ENCODE peak calls at places on chromosomes 4 and X, in ten cellular contexts. Y is uterus; W is CD8-positive, alpha-beta memory T cell; Z is right lobe of liver; O is SK-N-SH; V is ascending aorta; G is breast epithelium; E is ovary; D is mammary epithelial cell; I is left ventricle myocardium inferior. T is an unnamed sample. For H3K4me1, the result is how much of the 10 kb centered on the place peaks cover.

GRCh38 chrX:153539171-153539978 is 21.9 kb downstream of the ATP2B3 start:
- DNase-seq in Y (peak), W (peak), Z (peak), O (peak), V (peak), G (peak), E (peak), D (peak), I (peak), T (peak)

GRCh38 chr4:40446785-40447184 is 111.7 kb downstream of the CHRNA9 start:
- DNase-seq in Y (no peak), W (no peak), Z (no peak), O (no peak), V (no peak), G (no peak), E (no peak), D (peak), I (no peak), T (no peak)

GRCh38 chr4:8651661-8652180 is 59.2 kb downstream of the CPZ start:
- DNase-seq in Y (no peak), W (no peak), Z (no peak), O (no peak), V (peak), G (peak), E (no peak), D (no peak), I (no peak), T (no peak)

GRCh38 chr4:71586087-71586763 is 197.7 kb downstream of the GC start:
- DNase-seq in Y (no peak), W (no peak), Z (no peak), O (no peak), V (no peak), G (no peak), E (no peak), D (no peak), I (no peak), T (no peak)

GRCh38 chrX:48468247-48468671 is 1.8 kb downstream of the SLC38A5 start:
- DNase-seq in Y (no peak), W (peak), Z (no peak), O (no peak), V (no peak), G (no peak), E (peak), D (no peak), I (no peak), T (no peak)

GRCh38 chr4:4269326-4269725 is 20.6 kb downstream of the LYAR start:
- DNase-seq in Y (no peak), W (peak), Z (no peak), O (no peak), V (no peak), G (no peak), E (no peak), D (no peak), I (no peak), T (no peak)

GRCh38 chr4:5371415-5372190 is 320.3 kb downstream of the STK32B start:
- DNase-seq in Y (no peak), W (no peak), Z (no peak), O (no peak), V (peak), G (no peak), E (no peak), D (no peak), I (no peak), T (no peak)

GRCh38 chrX:148457279-148457678 is 43.1 kb upstream of the AFF2 start:
- DNase-seq in Y (no peak), W (no peak), Z (no peak), O (no peak), V (no peak), G (no peak), E (no peak), D (peak), I (no peak), T (no peak)

GRCh38 chr4:69617083-69617694 is 22.3 kb downstream of the UGT2A2 start:
- DNase-seq in Y (no peak), W (no peak), Z (no peak), O (no peak), V (no peak), G (no peak), E (no peak), D (peak), I (no peak), T (no peak)

GRCh38 chr4:168717852-168718251 is 221.0 kb downstream of the PALLD start:
- DNase-seq in Y (no peak), W (no peak), Z (no peak), O (no peak), V (no peak), G (no peak), E (no peak), D (peak), I (peak), T (no peak)

GRCh38 chr4:15241946-15242345 is 185.9 kb upstream of the C1QTNF7 start:
- DNase-seq in Y (no peak), W (no peak), Z (no peak), O (no peak), V (no peak), G (no peak), E (no peak), D (no peak), I (no peak), T (no peak)

GRCh38 chrX:11558972-11559371 is 106.7 kb downstream of the ARHGAP6 start:
- DNase-seq in Y (no peak), W (peak), Z (no peak), O (peak), V (no peak), G (no peak), E (no peak), D (peak), I (no peak), T (peak)

GRCh38 chr4:123846627-123847026 is 450.0 kb downstream of the SPRY1 start:
- DNase-seq in Y (no peak), W (no peak), Z (no peak), O (no peak), V (no peak), G (no peak), E (no peak), D (no peak), I (no peak), T (no peak)

GRCh38 chr4:174434455-174434854 is 87.8 kb downstream of the HPGD start:
- DNase-seq in Y (no peak), W (no peak), Z (no peak), O (no peak), V (no peak), G (no peak), E (no peak), D (no peak), I (no peak), T (no peak)

GRCh38 chr4:96952610-96953009 is 1112.7 kb downstream of the PDHA2 start:
- DNase-seq in Y (no peak), W (no peak), Z (no peak), O (no peak), V (no peak), G (no peak), E (no peak), D (no peak), I (no peak), T (no peak)

GRCh38 chr4:54082168-54082567 is 17.8 kb upstream of the CHIC2 start:
- DNase-seq in Y (no peak), W (no peak), Z (no peak), O (no peak), V (peak), G (no peak), E (no peak), D (peak), I (no peak), T (no peak)

GRCh38 chr4:38819569-38819968 is 15.0 kb upstream of the TLR1 start:
- DNase-seq in Y (no peak), W (no peak), Z (no peak), O (no peak), V (no peak), G (no peak), E (no peak), D (peak), I (no peak), T (no peak)

GRCh38 chrX:55867254-55867653 is 149.7 kb downstream of the RRAGB start:
- DNase-seq in Y (no peak), W (no peak), Z (no peak), O (no peak), V (no peak), G (no peak), E (no peak), D (peak), I (no peak), T (no peak)

GRCh38 chr4:6856391-6856790 is 53.2 kb upstream of the TBC1D14 start:
- DNase-seq in Y (no peak), W (no peak), Z (no peak), O (no peak), V (no peak), G (no peak), E (no peak), D (no peak), I (no peak), T (no peak)

GRCh38 chr4:61924131-61924530 is 724.0 kb downstream of the ADGRL3 start:
- DNase-seq in Y (no peak), W (no peak), Z (no peak), O (no peak), V (no peak), G (no peak), E (no peak), D (no peak), I (no peak), T (no peak)

GRCh38 chr4:119139822-119140252 is 4.2 kb downstream of the MYOZ2 start:
- DNase-seq in Y (no peak), W (no peak), Z (no peak), O (no peak), V (no peak), G (no peak), E (no peak), D (no peak), I (no peak), T (no peak)

GRCh38 chr4:150582881-150583286 is 933 bp downstream of the MAB21L2 start:
- DNase-seq in Y (no peak), W (no peak), Z (peak), O (peak), V (no peak), G (no peak), E (no peak), D (no peak), I (no peak), T (no peak)

GRCh38 chr4:43709443-43709842 is 739.2 kb downstream of the KCTD8 start:
- DNase-seq in Y (no peak), W (no peak), Z (no peak), O (no peak), V (no peak), G (no peak), E (no peak), D (no peak), I (no peak), T (no peak)

GRCh38 chr4:89539797-89540711 is 232.5 kb upstream of the GPRIN3 start:
- DNase-seq in Y (no peak), W (no peak), Z (no peak), O (no peak), V (no peak), G (no peak), E (no peak), D (no peak), I (no peak), T (no peak)

GRCh38 chrX:102892103-102892502 is 45.0 kb upstream of the RAB40AL start:
- DNase-seq in Y (no peak), W (no peak), Z (no peak), O (no peak), V (no peak), G (no peak), E (no peak), D (peak), I (no peak), T (no peak)

GRCh38 chrX:12978205-12979010 is 3.5 kb downstream of the TMSB4X start:
- DNase-seq in Y (peak), W (peak), Z (peak), O (no peak), V (peak), G (no peak), E (peak), D (peak), I (peak), T (no peak)

GRCh38 chr4:37639551-37640293 is 46.5 kb downstream of the RELL1 start:
- DNase-seq in Y (no peak), W (no peak), Z (no peak), O (no peak), V (no peak), G (no peak), E (no peak), D (no peak), I (no peak), T (no peak)

DNA sequence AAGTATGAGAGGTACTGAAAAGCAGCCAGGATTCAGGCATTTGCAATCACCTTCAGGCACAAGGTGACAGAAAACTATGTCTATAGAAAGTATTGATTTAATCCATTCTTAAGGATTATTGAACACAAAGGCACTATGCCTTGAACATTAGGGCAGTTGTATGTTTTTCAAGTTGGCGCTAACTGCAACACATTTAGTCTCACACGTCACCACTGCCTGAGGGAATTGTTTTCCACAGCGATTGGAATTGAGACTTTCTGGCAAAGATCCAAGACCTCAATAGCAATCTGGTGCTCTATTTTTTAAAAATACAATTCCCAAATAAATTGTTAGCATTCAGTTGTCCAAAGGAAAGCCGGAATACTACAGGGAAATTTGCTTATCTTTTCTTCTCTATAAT is 52.7 kb upstream of the FTHL17 start:
- DNase-seq in Y (no peak), W (no peak), Z (no peak), O (no peak), V (no peak), G (no peak), E (no peak), D (no peak), I (no peak), T (no peak)
- H3K4me1 ChIP-seq in Y (under half), W (under half), Z (under half), O (under half), V (under half), G (under half), E (under half), D (under half), I (under half), T (under half)

GRCh38 chr4:172758586-172759340 is 409.8 kb upstream of the GALNT7 start:
- DNase-seq in Y (no peak), W (no peak), Z (no peak), O (no peak), V (no peak), G (no peak), E (no peak), D (peak), I (no peak), T (no peak)
- H3K27ac ChIP-seq in Y (no peak), W (no peak), Z (no peak), O (no peak), V (no peak), G (no peak), E (no peak), D (no peak), I (no peak), T (no peak)

GRCh38 chr4:147160908-147161513 is 215.3 kb upstream of the TTC29 start:
- DNase-seq in Y (no peak), W (no peak), Z (no peak), O (peak), V (no peak), G (no peak), E (peak), D (peak), I (no peak), T (no peak)

GRCh38 chr4:147163311-147163710 is 217.6 kb upstream of the TTC29 start:
- DNase-seq in Y (no peak), W (no peak), Z (no peak), O (no peak), V (no peak), G (no peak), E (no peak), D (no peak), I (no peak), T (no peak)

GRCh38 chr4:147157860-147158701 is 212.4 kb upstream of the TTC29 start:
- DNase-seq in Y (no peak), W (no peak), Z (no peak), O (peak), V (no peak), G (no peak), E (peak), D (no peak), I (peak), T (no peak)
- H3K4me3 ChIP-seq in Y (peak), W (no peak), Z (no peak), O (peak), V (peak), G (peak), E (peak), D (peak), I (peak), T (peak)

GRCh38 chrX:136752796-136753195 is 27.9 kb downstream of the ARHGEF6 start:
- DNase-seq in Y (no peak), W (no peak), Z (no peak), O (no peak), V (no peak), G (no peak), E (no peak), D (no peak), I (no peak), T (no peak)
- H3K4me1 ChIP-seq in Y (under half), W (under half), Z (under half), O (under half), V (under half), G (under half), E (under half), D (under half), I (half or more), T (under half)

DNA sequence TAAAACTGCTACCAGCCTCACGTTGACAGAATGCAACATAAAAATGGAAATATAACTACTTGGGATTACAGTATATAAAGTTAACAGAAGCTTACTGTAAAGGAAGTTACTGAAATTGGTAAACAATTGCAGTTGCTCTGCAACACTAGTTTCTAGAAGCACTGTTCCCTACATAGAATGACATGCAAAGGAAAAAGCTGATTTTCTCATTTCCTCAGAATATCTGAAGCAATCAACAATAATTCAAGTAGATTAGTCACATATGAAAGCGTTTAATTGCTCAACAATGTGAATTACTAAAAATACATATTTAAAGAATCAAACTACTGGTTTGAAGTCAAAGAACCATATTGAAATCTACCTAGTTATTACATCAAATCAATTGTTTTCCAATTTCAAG is 31.8 kb downstream of the PDGFC start:
- DNase-seq in Y (no peak), W (no peak), Z (no peak), O (no peak), V (no peak), G (no peak), E (no peak), D (peak), I (no peak), T (no peak)
- H3K27ac ChIP-seq in Y (peak), W (no peak), Z (no peak), O (no peak), V (peak), G (no peak), E (no peak), D (peak), I (no peak), T (no peak)

GRCh38 chrX:2583194-2584162 is 82.7 kb upstream of the DHRSX start:
- DNase-seq in Y (no peak), W (no peak), Z (peak), O (no peak), V (peak), G (no peak), E (no peak), D (no peak), I (no peak), T (no peak)
- H3K4me3 ChIP-seq in Y (no peak), W (no peak), Z (no peak), O (no peak), V (peak), G (no peak), E (no peak), D (no peak), I (peak), T (no peak)

DNA sequence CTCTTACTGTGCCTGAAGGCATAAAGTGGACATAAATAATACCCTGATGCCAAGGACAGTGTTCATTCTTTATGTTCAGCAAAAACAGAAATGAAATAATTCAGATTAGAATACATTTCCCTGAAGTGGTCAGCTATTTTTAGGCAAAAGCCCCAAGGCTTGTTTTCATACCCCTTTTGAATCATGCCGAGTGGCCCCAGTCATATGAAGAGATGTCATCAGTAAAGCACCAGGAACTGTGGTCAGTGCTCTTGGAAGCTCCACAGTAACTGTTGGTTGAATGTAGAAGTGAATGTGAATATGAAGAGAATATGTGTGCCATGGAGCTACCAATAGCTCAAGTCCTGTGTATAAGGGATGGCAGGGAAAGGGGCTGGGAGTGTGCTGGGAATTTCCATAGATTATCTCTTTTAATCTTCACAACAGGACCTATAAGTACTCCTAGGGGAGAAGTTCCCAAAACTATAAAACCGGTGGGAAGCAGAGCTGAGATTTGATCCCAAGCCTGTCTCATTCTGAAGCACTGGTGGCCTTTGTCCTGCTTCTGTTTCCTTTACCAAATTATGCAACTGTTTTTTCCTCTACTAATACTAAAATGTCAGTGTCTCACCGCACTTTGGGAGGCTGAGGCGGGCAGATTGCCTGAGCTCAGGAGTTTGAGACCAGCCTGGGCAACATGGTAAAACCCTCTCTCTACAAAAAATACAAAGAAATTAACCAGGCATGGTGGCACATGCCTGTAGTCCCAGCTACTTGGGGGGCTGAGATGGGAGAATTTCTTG is 52.6 kb downstream of the FNIP2 start:
- DNase-seq in Y (no peak), W (no peak), Z (no peak), O (no peak), V (no peak), G (no peak), E (no peak), D (no peak), I (no peak), T (no peak)
- H3K4me1 ChIP-seq in Y (under half), W (under half), Z (half or more), O (under half), V (half or more), G (under half), E (under half), D (under half), I (half or more), T (half or more)

DNA sequence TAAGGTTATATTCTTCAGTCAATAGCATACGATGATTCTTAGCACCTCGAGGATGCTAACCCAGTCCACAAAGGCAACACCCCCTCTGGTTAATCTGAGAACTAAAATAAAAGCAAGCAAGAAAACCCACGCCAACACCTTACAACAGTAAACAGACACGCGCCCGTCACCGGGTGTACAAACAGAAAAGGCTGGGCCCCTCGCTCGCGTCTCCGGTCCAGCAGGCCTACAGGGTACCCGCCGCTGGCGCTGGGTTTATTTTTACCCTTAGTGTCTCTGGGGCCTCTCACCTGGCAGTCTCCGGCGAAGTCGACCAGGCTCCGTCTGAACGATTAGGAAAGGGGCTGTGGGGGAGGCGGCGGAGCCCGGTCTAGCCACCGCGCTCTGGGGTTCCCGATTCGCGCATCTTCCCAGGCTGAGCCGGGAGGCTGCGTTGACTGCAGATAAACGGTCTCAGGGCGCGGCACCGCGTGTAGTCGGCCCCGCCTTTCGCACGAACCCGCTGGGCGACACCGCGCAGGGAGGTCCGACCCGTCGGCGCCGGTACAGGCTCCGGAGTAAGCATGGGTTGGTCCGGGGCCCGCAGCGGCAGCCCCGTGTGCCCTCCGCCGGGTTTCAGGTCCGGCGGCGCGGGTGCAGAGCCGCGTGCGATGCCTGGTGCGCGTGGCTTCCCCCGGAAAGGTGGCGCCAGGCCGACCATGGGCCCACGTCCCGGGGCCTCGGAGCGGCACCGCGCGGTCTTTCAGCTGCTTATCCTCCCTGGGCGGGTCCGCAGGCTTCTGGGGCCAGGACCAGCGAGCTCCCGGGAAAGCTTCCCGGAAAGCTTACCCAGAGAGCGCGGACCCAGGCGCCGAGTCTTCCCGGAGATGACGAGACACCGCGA is at the start of gene SLC9B2:
- DNase-seq in Y (peak), W (peak), Z (peak), O (peak), V (peak), G (peak), E (peak), D (peak), I (peak), T (peak)
- H3K27ac ChIP-seq in Y (peak), W (peak), Z (peak), O (peak), V (peak), G (peak), E (peak), D (peak), I (peak), T (peak)